ENCODE peak calls at places on chromosomes 13 and 19, in six cellular contexts. H, Q, X, Y, G and K are unnamed samples.

GRCh38 chr13:100811906-100812305 is 137.3 kb upstream of the TMTC4 start:
- DNase-seq in Q (no peak), G (no peak), X (no peak), H (no peak), Y (no peak), K (no peak)

GRCh38 chr19:58118979-58119733 is 21.1 kb upstream of the ZSCAN18 start:
- DNase-seq in H (no peak), Q (no peak), G (no peak), Y (no peak), X (no peak), K (no peak)

GRCh38 chr13:97743946-97744345 is 209.5 kb upstream of the IPO5 start:
- DNase-seq in G (peak), Q (no peak), X (no peak), Y (no peak), H (peak), K (no peak)

GRCh38 chr13:84431646-84432045 is 549.4 kb upstream of the SLITRK1 start:
- DNase-seq in G (peak), Y (no peak), H (peak), X (no peak), Q (no peak), K (no peak)

GRCh38 chr13:23718916-23719470 is 148.8 kb downstream of the TNFRSF19 start:
- DNase-seq in G (no peak), Q (no peak), H (peak), X (no peak), Y (peak), K (no peak)

GRCh38 chr13:79775830-79776229 is 294.9 kb downstream of the NDFIP2 start:
- DNase-seq in Y (peak), Q (peak), X (no peak), G (peak), H (peak), K (peak)

GRCh38 chr19:4580021-4580901 is 20.8 kb upstream of the SEMA6B start:
- DNase-seq in Y (no peak), H (no peak), X (no peak), G (no peak), Q (no peak), K (no peak)

GRCh38 chr13:23518231-23518630 is 52.0 kb upstream of the TNFRSF19 start:
- DNase-seq in Q (no peak), Y (no peak), G (no peak), X (no peak), H (no peak), K (no peak)

GRCh38 chr13:39036212-39036611 is 1.7 kb downstream of the PROSER1 start:
- DNase-seq in Y (peak), H (no peak), G (peak), X (no peak), Q (no peak), K (peak)

GRCh38 chr19:5827891-5828660 is 11.4 kb downstream of the FUT6 start:
- DNase-seq in H (peak), Q (peak), Y (peak), G (peak), X (peak), K (peak)

DNA sequence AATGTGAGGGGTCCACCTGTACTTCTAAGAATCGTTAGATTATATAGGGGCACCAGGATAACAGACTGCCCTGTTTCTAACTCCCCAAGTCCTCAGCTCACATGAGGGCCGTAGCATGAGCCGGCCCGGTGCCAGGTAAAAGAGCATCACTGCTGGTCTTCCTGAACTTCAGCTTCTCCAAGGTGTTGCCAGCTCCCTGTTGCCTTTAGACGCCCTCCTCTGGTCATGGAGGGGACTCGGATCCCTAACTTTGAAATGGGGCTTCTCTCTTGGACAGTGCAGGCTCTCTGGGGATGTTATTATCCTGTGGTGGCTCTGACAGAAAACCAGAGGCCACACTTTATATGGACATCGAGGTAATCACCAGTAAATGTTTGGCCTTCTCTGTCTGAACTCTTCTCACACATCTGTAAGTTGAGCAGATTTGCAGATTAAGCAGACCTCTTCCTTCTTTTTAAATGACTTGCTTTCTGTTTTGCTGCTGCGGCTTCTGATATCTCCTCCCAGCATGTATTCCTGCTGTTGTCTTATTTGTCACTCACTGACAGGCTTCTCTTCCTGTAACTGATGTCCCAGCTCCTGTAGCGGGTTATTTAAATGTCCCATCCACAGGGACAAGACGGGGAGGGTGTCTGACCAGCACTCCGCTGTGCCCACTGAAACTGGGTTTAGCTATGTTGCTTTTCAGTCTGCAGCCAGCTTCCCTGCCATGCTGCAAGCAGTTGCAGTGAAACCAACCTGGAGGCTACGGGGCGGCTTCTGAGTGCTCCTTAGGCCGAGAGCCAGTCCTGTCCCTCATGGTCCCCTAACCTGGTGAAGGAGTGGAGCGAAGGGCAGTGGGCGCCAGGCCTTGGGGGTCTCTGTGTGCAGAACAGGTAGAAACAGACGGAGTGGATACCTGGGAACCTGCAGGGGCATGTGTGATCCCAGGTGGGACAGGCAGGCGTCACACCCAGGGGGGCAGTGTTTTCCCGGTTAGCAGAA is 39.2 kb downstream of the TSSK6 start:
- DNase-seq in Q (peak), G (peak), X (no peak), H (no peak), Y (peak), K (peak)
- TF ChIP-seq CTCF in Q (no peak), G (peak), X (no peak), H (peak), Y (peak), K (peak)

GRCh38 chr13:30147380-30147779 is 160.0 kb downstream of the KATNAL1 start:
- DNase-seq in X (no peak), G (no peak), Y (no peak), H (no peak), Q (no peak), K (no peak)
- TF ChIP-seq CTCF in X (no peak), G (no peak), Y (no peak), H (no peak), Q (no peak), K (no peak)

GRCh38 chr19:49453013-49453756 is at the start of gene ALDH16A1:
- DNase-seq in G (peak), Q (peak), Y (no peak), H (peak), X (peak), K (peak)
- TF ChIP-seq CTCF in G (peak), Q (no peak), Y (no peak), H (no peak), X (no peak), K (no peak)

DNA sequence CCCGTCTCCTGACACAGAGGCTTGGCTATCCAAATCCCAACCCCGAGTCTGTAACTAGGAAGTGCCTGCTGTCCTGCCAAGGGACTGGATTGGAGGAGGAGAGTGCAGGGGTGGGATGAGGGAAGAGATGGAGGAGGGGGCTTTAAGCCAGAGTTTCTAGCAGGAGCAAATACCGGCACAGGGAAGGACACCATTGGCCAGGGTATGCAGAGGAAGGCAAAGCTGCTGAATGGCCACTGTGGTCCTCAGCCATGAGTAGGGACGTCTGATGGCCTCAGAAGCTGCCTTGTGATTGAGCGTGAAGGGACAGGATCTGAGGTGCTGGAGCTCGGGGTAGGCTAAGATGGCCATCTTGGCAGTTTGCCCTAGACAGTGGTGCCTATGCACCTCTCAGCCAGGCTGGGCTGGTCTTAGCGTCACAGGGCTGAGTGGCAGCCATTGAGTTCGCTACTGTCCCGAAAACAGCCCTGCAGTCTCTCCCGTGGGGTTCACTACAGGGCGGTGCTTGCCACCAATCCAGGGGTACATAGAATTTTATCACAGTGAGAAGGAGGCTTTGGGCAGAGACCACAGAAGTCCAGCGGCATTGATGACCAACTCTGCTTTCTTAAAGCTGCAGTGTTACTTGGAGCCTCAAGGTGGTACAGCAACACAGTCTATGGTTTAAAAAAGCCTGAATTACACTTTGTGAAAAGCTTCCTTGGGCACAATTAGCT is 61.8 kb downstream of the AKAP11 start:
- DNase-seq in X (no peak), H (peak), Q (peak), Y (peak), G (peak), K (peak)
- TF ChIP-seq CTCF in X (no peak), H (peak), Q (peak), Y (peak), G (peak), K (peak)

DNA sequence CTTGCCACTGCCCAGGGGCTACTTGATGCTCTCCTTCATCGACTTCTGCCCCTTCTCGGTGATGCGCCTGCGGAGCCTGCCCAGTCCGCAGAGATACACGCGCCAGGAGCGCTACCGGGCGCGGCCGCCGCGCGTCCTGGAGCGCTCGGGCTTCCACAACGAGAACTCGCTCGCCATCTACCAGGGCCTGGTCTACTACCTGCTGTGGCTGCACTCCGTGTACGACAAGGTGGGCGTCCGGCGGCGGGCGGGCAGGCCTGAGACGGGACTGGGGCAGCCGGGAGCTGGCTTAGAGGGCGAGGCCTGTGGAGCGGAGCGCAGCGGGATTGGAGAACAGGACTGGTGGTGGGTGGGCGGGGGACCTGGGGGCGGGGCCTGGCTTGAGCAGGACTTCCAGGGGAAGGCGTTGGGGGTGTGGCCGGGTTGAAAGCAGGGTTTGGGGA is 12.7 kb upstream of the PSMD8 start:
- DNase-seq in H (peak), G (peak), Q (peak), Y (peak), X (no peak), K (peak)
- TF ChIP-seq CTCF in H (no peak), G (peak), Q (no peak), Y (no peak), X (no peak), K (peak)

GRCh38 chr19:29478578-29479565 is 46.9 kb upstream of the VSTM2B start:
- DNase-seq in G (no peak), X (no peak), H (no peak), Y (no peak), Q (peak), K (no peak)
- TF ChIP-seq CTCF in G (no peak), X (no peak), H (peak), Y (peak), Q (peak), K (no peak)

DNA sequence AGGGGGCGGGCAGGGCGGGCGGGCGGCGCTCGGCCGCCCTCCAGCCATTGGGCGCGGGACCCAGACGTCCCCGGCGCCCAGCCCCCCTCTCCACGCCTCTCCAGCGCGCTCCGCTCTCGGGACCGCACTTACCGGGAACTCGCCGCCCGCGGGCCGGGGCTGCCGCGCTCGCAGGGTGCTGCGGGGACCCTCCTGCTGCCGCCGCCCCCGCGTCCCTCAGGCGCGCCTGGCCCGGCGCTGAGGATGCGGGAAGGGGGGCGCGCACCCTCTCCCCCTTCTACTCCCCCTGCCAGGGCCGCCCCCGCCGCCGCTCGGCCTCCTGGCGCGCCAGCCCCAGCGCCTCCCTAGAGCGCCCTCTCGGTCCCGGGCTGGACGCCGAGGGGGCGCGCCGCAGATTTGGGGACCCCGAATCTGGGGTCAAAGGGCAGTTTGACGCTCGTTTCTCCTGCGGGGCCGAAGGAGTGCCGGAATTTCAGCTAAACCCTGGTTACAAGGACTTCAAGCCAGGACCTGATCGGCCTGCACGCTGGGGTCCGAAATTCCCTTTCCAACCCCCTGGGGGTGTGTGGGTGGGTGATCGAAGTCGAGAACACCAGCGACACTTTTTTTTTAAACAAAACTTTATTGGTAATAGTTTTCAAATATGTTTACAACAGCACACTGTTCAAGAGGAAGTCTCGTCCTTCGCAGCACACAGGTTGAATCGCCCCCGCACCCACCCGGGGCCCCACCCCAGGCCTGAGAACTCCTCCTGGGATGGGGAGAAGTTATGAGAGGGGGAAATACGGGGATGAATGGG is 734 bp upstream of the SAMD1 start:
- DNase-seq in H (peak), Y (peak), X (peak), G (peak), Q (peak), K (peak)
- TF ChIP-seq CTCF in H (peak), Y (peak), X (no peak), G (peak), Q (peak), K (no peak)